ENCODE peak calls at places on chromosomes 4 and X, in six cellular contexts. T, H, U, S, N and X are unnamed samples. For H3K36me3 and H3K9me3, the result is how much of the 10 kb centered on the place peaks cover.

GRCh38 chr4:163550869-163551267 is 56.4 kb downstream of the TMA16 start:
- DNase-seq in U (no peak), T (no peak), S (no peak), H (no peak), N (no peak), X (no peak)

GRCh38 chrX:105745863-105746262 is 76.5 kb upstream of the NRK start:
- DNase-seq in T (peak), H (no peak), N (no peak), U (no peak), S (no peak), X (no peak)

GRCh38 chrX:69093960-69094935 is 71.0 kb downstream of the PJA1 start:
- DNase-seq in N (peak), H (peak), U (peak), T (no peak), S (no peak), X (peak)

GRCh38 chr4:138911903-138912713 is 103.5 kb upstream of the NOCT start:
- DNase-seq in N (peak), U (no peak), S (no peak), T (peak), H (no peak), X (no peak)

GRCh38 chrX:54495814-54496516 is at the start of gene FGD1:
- DNase-seq in T (peak), H (no peak), N (peak), S (peak), U (peak), X (peak)

GRCh38 chr4:119682080-119682479 is 53.5 kb upstream of the PDE5A start:
- DNase-seq in S (no peak), H (no peak), U (no peak), T (no peak), N (no peak), X (no peak)

GRCh38 chrX:40154853-40155616 is 57.3 kb upstream of the BCOR start:
- DNase-seq in T (peak), S (peak), H (no peak), U (peak), N (peak), X (no peak)

GRCh38 chrX:39772057-39772832 is 325.5 kb downstream of the BCOR start:
- DNase-seq in U (no peak), N (no peak), T (no peak), H (no peak), S (peak), X (no peak)

GRCh38 chr4:2135083-2135482 is 76.0 kb downstream of the NAT8L start:
- DNase-seq in N (no peak), T (no peak), U (no peak), S (no peak), H (no peak), X (no peak)

GRCh38 chrX:22300130-22300529 is 27.4 kb downstream of the CBLL2 start:
- DNase-seq in S (peak), U (no peak), H (peak), N (peak), T (no peak), X (peak)

GRCh38 chr4:143633833-143634232 is 66.6 kb downstream of the FREM3 start:
- DNase-seq in H (no peak), S (no peak), N (no peak), T (no peak), U (no peak), X (no peak)

GRCh38 chr4:27081675-27082579 is 221.3 kb downstream of the STIM2 start:
- DNase-seq in T (no peak), H (no peak), S (peak), N (no peak), U (no peak), X (no peak)

GRCh38 chrX:129679856-129680255 is 25.1 kb upstream of the APLN start:
- DNase-seq in T (no peak), H (no peak), S (no peak), U (no peak), N (no peak), X (no peak)

GRCh38 chr4:189053621-189054020 is 887.1 kb upstream of the FRG1 start:
- DNase-seq in T (no peak), H (no peak), N (no peak), S (no peak), U (peak), X (no peak)

GRCh38 chr4:10715135-10715534 is 30.6 kb upstream of the CLNK start:
- DNase-seq in H (no peak), T (no peak), U (no peak), N (no peak), S (no peak), X (no peak)

GRCh38 chr4:2812985-2813384 is 20.1 kb downstream of the SH3BP2 start:
- DNase-seq in H (no peak), S (no peak), N (no peak), U (no peak), T (no peak), X (no peak)

GRCh38 chrX:14029039-14029424 is 660 bp downstream of the GEMIN8 start:
- DNase-seq in N (no peak), H (no peak), T (no peak), U (peak), S (peak), X (no peak)

GRCh38 chrX:106611323-106611681 is 476 bp upstream of the RADX start:
- DNase-seq in S (no peak), N (no peak), U (no peak), T (no peak), H (no peak), X (no peak)

GRCh38 chr4:55087016-55087929 is 38.1 kb downstream of the KDR start:
- DNase-seq in S (no peak), H (no peak), T (no peak), U (no peak), N (no peak), X (no peak)

GRCh38 chrX:141917801-141918200 is 14.1 kb downstream of the MAGEC1 start:
- DNase-seq in U (no peak), S (no peak), T (no peak), N (no peak), H (no peak), X (no peak)

GRCh38 chr4:3207531-3208037 is 41.4 kb upstream of the MSANTD1 start:
- DNase-seq in T (no peak), H (no peak), S (no peak), N (no peak), U (no peak), X (no peak)

GRCh38 chr4:88592600-88593448 is 544 bp downstream of the HERC3 start:
- DNase-seq in T (peak), H (peak), N (peak), U (peak), S (peak), X (peak)

GRCh38 chrX:46203115-46203514 is 342.1 kb downstream of the ZNF674 start:
- DNase-seq in T (no peak), U (no peak), H (no peak), S (no peak), N (no peak), X (no peak)

GRCh38 chr4:170884965-170885583 is 795.3 kb upstream of the AADAT start:
- DNase-seq in S (no peak), U (no peak), N (no peak), H (no peak), T (no peak), X (no peak)

GRCh38 chr4:46016306-46016705 is 107.5 kb downstream of the GABRG1 start:
- DNase-seq in U (peak), S (peak), T (no peak), N (no peak), H (no peak), X (no peak)

DNA sequence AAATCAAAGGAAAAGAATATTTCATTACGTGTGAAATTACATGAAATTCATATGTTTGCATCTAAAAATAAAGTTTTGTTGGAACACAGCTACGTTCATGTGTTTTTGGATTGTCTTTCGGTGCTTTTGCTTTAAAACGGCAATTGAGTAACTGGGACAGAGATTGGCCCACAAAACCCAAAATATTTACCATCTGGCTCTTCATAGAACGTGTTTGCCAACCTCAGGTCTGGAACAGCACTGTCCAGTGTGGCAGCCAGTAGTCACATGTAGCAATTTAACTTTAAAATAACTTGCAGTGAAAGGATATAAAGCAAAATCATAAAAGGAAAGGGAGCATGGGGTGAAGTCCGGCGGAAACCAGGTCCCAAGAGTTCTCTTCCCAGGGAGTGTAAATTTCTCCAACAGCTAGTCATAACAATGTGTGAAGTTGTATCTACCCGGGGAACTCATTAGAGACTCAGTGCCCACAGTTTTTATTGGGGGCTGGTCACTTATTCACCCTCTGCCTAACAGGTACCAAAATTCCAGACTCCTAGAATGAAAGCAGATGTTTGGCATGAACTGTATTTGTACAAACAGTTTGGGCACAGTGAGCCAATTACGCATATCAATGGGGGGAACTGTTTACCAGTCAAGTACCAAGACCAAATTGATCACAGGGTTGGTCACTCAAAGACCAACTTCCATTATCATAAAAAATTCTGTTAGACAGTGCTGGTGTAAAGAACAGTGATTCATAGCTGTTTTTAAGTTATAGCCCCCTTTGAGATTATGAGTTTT is 10.3 kb downstream of the OCIAD1 start:
- DNase-seq in S (no peak), T (no peak), N (no peak), U (no peak), H (no peak), X (no peak)
- H3K36me3 ChIP-seq in S (under half), T (under half), N (under half), U (under half), H (under half), X (under half)

GRCh38 chr4:109629775-109630174 is 69.7 kb downstream of the MCUB start:
- DNase-seq in T (no peak), U (no peak), H (no peak), N (no peak), S (no peak), X (no peak)
- H3K4me3 ChIP-seq in T (no peak), U (no peak), H (no peak), N (no peak), S (no peak), X (no peak)

DNA sequence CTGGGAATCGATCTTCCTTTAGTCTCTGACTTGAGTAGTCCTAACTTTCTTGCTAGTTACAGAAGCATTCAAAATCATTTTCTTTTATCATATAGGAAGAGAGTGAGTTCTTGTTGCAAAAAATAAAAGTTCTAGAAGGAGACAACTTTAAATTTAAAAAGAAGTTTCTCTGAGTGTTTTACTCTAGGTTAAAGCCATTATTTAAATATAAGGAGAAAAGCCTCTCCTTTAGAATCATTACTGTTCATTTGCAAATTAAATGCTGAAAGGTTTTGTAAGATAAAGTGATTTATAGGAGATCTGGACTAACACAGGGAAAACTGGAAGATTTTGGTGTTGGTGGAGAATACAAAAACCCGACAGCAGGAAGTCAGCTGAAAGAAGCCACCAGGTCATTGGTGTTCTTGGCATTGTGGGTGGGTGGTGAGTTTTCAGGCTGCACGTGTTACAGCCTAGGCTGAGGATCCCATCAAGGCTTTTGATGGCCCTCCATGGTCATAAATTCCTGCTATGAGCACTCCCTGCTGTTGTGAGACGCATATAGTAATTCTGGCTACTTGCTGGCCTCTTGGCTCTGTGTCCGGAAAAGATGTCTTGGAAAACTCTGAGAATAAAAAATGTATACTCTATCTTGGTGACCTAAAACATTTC is 81.6 kb downstream of the GPAT3 start:
- DNase-seq in U (no peak), T (no peak), H (no peak), N (no peak), S (no peak), X (no peak)
- H3K9me3 ChIP-seq in U (under half), T (under half), H (under half), N (under half), S (under half), X (under half)

DNA sequence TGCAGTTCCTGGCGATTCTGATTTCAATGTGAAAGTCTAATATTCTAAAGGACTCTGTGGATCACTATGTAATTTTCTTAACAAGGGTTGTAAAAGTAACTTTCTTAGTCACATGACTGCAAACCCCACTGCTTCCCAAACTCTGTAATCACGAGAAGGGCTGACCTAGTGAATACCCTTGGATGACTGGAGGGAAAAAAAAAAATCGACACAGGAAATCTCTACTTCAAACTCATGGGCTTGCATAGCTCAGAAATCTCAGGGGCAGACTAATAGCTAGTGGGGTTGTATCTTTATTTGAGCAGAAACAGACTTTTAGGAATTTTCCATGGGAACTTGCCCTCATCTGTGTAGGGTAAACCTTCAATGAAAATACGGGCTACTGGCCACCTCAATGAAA is 4.8 kb upstream of the MXRA5 start:
- DNase-seq in T (no peak), N (no peak), U (no peak), S (no peak), H (no peak), X (no peak)
- H3K36me3 ChIP-seq in T (under half), N (under half), U (under half), S (under half), H (under half), X (under half)

GRCh38 chr4:183766140-183766539 is 107.0 kb downstream of the TRAPPC11 start:
- DNase-seq in N (no peak), H (no peak), U (no peak), T (no peak), S (no peak), X (no peak)
- H3K4me3 ChIP-seq in N (no peak), H (no peak), U (no peak), T (no peak), S (no peak), X (no peak)

GRCh38 chrX:20016618-20016945 is 25.7 kb upstream of the BCLAF3 start:
- DNase-seq in N (no peak), U (no peak), S (no peak), H (no peak), T (no peak), X (no peak)

GRCh38 chrX:20011608-20012007 is 20.7 kb upstream of the BCLAF3 start:
- DNase-seq in N (no peak), S (no peak), T (no peak), U (peak), H (no peak), X (no peak)

GRCh38 chrX:20015945-20016617 is 25.2 kb upstream of the BCLAF3 start:
- DNase-seq in T (no peak), S (no peak), H (no peak), N (no peak), U (no peak), X (no peak)

GRCh38 chrX:20019672-20020365 is 29.0 kb upstream of the BCLAF3 start:
- DNase-seq in S (no peak), U (no peak), T (no peak), H (no peak), N (no peak), X (no peak)

DNA sequence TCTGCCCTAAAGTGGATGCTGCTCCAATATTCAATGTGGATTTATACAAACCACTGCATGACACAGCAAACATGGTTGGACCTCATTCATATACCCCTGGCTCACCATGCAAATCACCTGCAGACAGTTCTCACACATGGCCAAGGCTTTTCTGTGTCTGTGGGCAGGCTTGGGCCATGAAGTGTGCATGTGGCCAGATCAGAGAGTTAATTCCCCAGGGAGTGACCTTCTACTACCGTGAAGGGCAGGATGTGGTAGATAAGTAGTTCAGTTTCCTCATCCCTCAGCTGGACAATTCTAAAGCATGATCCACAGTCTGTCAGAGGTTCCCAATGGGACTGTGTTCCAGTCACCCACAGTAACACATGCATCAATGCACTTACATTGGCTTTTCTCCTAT is 24.6 kb upstream of the BCLAF3 start:
- DNase-seq in H (no peak), S (no peak), U (no peak), T (no peak), N (no peak), X (no peak)
- H3K9me3 ChIP-seq in H (under half), S (under half), U (under half), T (under half), N (under half), X (under half)

DNA sequence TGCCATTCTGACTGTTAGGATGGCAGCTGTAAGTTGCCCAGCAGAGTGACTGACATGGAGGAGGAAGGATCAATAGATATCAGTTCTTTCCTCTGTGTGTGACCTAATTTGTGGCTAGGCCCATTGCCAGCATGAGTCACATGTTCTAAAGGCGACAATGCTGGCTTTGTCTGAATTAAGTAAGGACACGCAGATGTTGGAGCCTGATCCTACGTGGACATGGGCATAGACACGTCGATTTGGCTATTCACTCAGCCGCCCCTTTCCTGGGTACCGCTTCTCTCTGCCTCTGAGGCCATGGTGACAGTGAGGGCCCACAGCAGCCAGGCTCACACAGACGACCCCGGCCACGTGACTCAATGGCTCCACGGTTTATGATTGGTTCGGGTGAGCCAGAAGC is 16.3 kb downstream of the PROM1 start:
- DNase-seq in T (no peak), S (no peak), H (peak), N (no peak), U (no peak), X (no peak)
- H3K36me3 ChIP-seq in T (under half), S (under half), H (under half), N (under half), U (under half), X (under half)

GRCh38 chr4:148060264-148061138 is 328.6 kb downstream of the ARHGAP10 start:
- DNase-seq in H (no peak), T (no peak), U (no peak), S (no peak), N (no peak), X (no peak)
- H3K4me3 ChIP-seq in H (no peak), T (no peak), U (no peak), S (no peak), N (no peak), X (no peak)